ENCODE peak calls at places on chromosomes 7 and 10, in six cellular contexts. G, M, W, A, Z and H are unnamed samples.

GRCh38 chr7:40643664-40644063 is 508.9 kb downstream of the SUGCT start:
- DNase-seq in G (no peak), M (no peak), W (no peak), A (no peak), Z (no peak), H (no peak)

GRCh38 chr10:12181065-12181775 is 14.5 kb downstream of the NUDT5 start:
- DNase-seq in G (peak; percentile 8), M (peak; percentile 61), W (peak; percentile 20), A (no peak), Z (no peak), H (no peak)

GRCh38 chr10:77987671-77988070 is 41.6 kb downstream of the POLR3A start:
- DNase-seq in G (no peak), M (no peak), W (no peak), A (no peak), Z (no peak), H (no peak)

GRCh38 chr7:43462836-43463235 is 120.1 kb upstream of the STK17A start:
- DNase-seq in G (no peak), M (no peak), W (no peak), A (no peak), Z (no peak), H (no peak)

GRCh38 chr7:94344826-94345225 is 49.9 kb upstream of the COL1A2 start:
- DNase-seq in G (no peak), M (no peak), W (no peak), A (no peak), Z (no peak), H (no peak)

GRCh38 chr7:568681-569035 is 49.0 kb upstream of the PDGFA start:
- DNase-seq in G (no peak), M (no peak), W (no peak), A (no peak), Z (no peak), H (no peak)

GRCh38 chr7:57179776-57180415 is 47.7 kb upstream of the ZNF479 start:
- DNase-seq in G (no peak), M (no peak), W (no peak), A (no peak), Z (no peak), H (no peak)

GRCh38 chr10:122509323-122509722 is 48.0 kb downstream of the HTRA1 start:
- DNase-seq in G (no peak), M (no peak), W (no peak), A (no peak), Z (no peak), H (no peak)

GRCh38 chr10:31466313-31466712 is 147.3 kb downstream of the ZEB1 start:
- DNase-seq in G (no peak), M (no peak), W (no peak), A (no peak), Z (no peak), H (no peak)

GRCh38 chr7:34315032-34315431 is 343.0 kb upstream of the NPSR1 start:
- DNase-seq in G (no peak), M (no peak), W (no peak), A (no peak), Z (no peak), H (no peak)

GRCh38 chr7:101365956-101366355 is 3.3 kb downstream of the COL26A1 start:
- DNase-seq in G (no peak), M (no peak), W (no peak), A (no peak), Z (no peak), H (no peak)

GRCh38 chr10:97587183-97587582 is 2.3 kb upstream of the C10orf62 start:
- DNase-seq in G (no peak), M (no peak), W (no peak), A (no peak), Z (no peak), H (no peak)

DNA sequence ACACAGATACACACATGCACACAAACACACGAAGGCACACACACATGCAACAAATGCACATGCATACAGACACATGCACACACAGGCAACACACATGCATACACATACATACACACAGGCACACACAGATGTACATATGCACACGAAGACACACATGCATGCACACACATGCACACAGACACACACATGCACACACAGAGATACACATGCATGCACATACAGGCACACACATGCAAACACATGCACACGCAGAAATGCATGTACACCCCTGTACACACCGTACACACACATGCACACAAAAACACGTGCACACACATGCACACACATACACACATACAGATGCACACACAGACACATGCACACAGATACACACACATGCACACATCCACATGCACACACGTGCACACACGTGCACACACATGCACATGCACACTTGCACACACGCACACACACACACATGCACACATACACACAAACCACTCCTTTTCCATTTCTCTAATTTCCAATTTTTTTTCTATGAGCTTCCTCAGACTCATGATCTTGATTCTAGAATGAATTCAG is 63.3 kb upstream of the CCZ1B start:
- DNase-seq in G (no peak), M (no peak), W (no peak), A (no peak), Z (no peak), H (no peak)
- TF ChIP-seq POLR2A in G (no peak), M (no peak), W (no peak), A (no peak), Z (no peak), H (no peak)

GRCh38 chr7:158109364-158110033 is 478.1 kb downstream of the PTPRN2 start:
- DNase-seq in G (no peak), M (no peak), W (no peak), A (no peak), Z (no peak), H (no peak)
- TF ChIP-seq POLR2A in G (no peak), M (no peak), W (no peak), A (no peak), Z (no peak), H (no peak)

DNA sequence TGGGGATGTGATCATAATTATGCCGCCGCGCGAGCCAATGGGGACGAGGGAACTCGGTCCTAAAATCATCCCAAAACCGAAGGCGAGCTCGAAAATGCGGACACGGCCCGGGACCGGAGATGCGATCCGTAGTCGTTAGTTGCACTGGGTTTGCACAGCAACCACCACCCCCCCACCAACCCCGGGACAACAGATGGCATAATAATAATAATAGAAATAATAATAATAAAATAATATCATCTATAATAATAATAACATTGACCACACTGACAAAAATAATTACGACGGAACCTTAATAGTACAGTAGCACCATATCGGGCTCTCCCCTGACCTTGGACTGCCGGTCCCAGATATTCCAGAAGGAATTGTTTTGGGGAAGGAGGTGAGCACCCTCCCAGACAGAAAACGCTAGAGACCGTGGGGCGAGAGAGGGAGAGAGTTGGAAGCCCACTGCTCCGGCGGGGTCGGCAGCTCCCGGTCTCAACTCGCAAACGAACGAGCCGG is 1.1 kb upstream of the EMX2 start:
- DNase-seq in G (no peak), M (no peak), W (no peak), A (no peak), Z (no peak), H (no peak)
- TF ChIP-seq POLR2A in G (no peak), M (no peak), W (no peak), A (no peak), Z (no peak), H (no peak)

DNA sequence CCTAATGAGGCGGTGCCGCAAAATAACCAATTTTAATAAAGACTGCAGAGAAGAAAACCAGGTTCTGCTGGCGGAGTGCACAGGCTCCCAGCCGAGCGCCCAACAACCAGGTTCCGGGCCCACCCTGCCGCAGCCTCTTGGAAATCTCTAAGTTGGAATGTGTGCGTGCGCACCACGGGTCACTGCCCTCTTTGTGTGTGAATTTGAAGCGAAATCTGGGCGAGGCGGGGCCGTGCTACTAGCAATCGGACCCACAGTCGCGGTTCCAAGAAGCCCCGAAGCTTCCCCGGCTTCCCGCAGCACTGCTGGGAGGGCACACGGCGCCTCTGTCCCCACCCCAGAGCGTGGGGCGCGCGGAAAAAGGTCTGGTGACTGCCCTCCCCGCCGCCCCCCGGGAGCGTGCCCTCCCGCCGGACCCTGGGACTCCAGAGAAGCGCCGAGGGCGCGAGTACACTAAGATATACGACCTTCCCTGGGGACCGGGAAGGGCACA is 652 bp upstream of the MAP3K8 start:
- DNase-seq in G (peak; percentile 45), M (peak; percentile 84), W (peak; percentile 84), A (peak; percentile 59), Z (peak; percentile 82), H (peak; percentile 65)
- TF ChIP-seq POLR2A in G (no peak), M (peak; percentile 26), W (no peak), A (no peak), Z (no peak), H (no peak)

DNA sequence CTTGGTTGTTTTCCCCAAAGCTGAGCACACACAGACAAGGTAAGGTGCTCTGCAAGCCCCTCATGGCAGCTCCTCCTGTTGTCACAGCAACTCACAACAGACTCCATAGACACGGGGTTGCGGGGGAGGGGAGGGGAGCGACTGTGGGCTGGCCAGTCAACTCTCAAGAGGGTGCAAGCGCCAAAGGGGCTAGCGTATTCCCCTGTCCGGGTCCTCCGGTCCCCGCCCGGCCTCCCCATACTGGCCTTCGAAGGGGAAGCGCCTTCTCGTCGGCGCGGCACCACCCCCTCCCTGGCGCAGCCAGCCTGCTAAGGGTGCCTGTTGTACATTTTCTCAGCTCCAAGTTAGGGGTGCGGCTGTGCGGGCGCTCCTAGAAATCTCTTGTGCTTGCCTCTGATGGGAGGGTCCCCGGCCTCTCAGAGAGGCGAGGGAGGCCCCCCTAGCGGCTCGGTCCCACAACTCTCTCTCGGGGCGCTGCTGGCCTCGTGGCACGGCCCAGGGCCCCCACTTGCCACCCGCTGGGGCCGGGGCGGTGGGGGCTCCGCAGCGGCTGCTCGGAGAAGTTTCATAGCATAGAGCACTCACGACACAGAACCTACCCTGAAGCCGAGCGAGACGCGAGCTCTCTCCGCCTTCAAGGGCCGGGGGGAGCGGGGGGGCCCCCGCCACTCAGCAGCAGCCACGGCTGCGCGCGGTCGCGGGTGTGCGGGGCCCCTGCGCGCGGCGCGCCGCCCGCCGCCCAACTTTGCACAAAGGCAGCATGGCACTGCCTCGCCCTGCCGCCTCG is 420 bp downstream of the RHOBTB1 start:
- DNase-seq in G (no peak), M (peak; percentile 65), W (peak; percentile 55), A (peak; percentile 42), Z (peak; percentile 74), H (peak; percentile 64)
- TF ChIP-seq POLR2A in G (no peak), M (no peak), W (peak; percentile 17), A (peak; percentile 69), Z (no peak), H (no peak)

GRCh38 chr7:100174582-100174981 is 2.6 kb downstream of the GPC2 start:
- DNase-seq in G (no peak), M (no peak), W (no peak), A (no peak), Z (no peak), H (no peak)

GRCh38 chr7:100173806-100174495 is 3.2 kb downstream of the GPC2 start:
- DNase-seq in G (no peak), M (no peak), W (no peak), A (no peak), Z (no peak), H (no peak)

GRCh38 chr7:100176096-100176835 is 915 bp downstream of the GPC2 start:
- DNase-seq in G (no peak), M (no peak), W (no peak), A (no peak), Z (no peak), H (no peak)

GRCh38 chr7:100175296-100175935 is 1.8 kb downstream of the GPC2 start:
- DNase-seq in G (no peak), M (no peak), W (no peak), A (no peak), Z (no peak), H (no peak)

GRCh38 chr7:100177040-100178001 is at the start of the genes GPC2 and STAG3:
- DNase-seq in G (peak; percentile 65), M (peak; percentile 95), W (peak; percentile 97), A (peak; percentile 87), Z (peak; percentile 96), H (peak; percentile 96)
- TF ChIP-seq POLR2A in G (no peak), M (no peak), W (no peak), A (peak; percentile 19), Z (no peak), H (no peak)

GRCh38 chr10:100522945-100523344 is 3.3 kb upstream of the SEC31B start:
- DNase-seq in G (no peak), M (no peak), W (no peak), A (no peak), Z (no peak), H (no peak)
- TF ChIP-seq POLR2A in G (no peak), M (no peak), W (no peak), A (no peak), Z (no peak), H (no peak)